ENCODE peak calls at places on chromosomes 16 and 17, in nine cellular contexts. P is A549, Q is foreskin fibroblast, A is choroid plexus epithelial cell, U is HCT116, W is WERI-Rb-1, R is GM06990, Z is neural progenitor cell, C is breast epithelium. J is an unnamed sample.

GRCh38 chr17:79839363-79840203 is at the start of gene CBX4:
- DNase-seq in W (peak), P (peak), A (peak), U (peak), C (peak), Q (peak), Z (peak), R (peak), J (peak)

GRCh38 chr17:64240261-64240740 is 22.8 kb downstream of the TEX2 start:
- DNase-seq in P (no peak), Q (no peak), A (no peak), Z (peak), C (no peak), R (no peak), U (no peak), W (no peak), J (no peak)

GRCh38 chr16:76653390-76654026 is 376.3 kb downstream of the CNTNAP4 start:
- DNase-seq in R (no peak), C (no peak), A (peak), W (peak), P (peak), Z (peak), U (no peak), Q (peak), J (peak)

GRCh38 chr17:28747046-28747691 is 3.4 kb downstream of the TRAF4 start:
- DNase-seq in Q (no peak), P (no peak), Z (no peak), A (no peak), W (no peak), R (no peak), C (peak), U (no peak), J (peak)

GRCh38 chr17:72426948-72427760 is 306.3 kb downstream of the SOX9 start:
- DNase-seq in Q (no peak), C (no peak), P (no peak), W (no peak), R (no peak), U (no peak), A (no peak), Z (no peak), J (no peak)

GRCh38 chr16:4403133-4403949 is 13.1 kb downstream of the CORO7 start:
- DNase-seq in R (no peak), W (no peak), Q (no peak), C (no peak), U (no peak), A (no peak), P (no peak), Z (no peak), J (no peak)

GRCh38 chr17:11943759-11944347 is 53.4 kb downstream of the ZNF18 start:
- DNase-seq in A (no peak), C (no peak), U (no peak), W (no peak), Z (no peak), Q (no peak), R (no peak), P (no peak), J (no peak)

GRCh38 chr16:86984975-86985655 is 332.1 kb downstream of the C16orf95 start:
- DNase-seq in U (no peak), Q (peak), R (no peak), C (peak), P (no peak), Z (peak), W (no peak), A (no peak), J (no peak)

GRCh38 chr16:3223913-3224515 is 10.9 kb downstream of the ZNF200 start:
- DNase-seq in A (no peak), Z (no peak), Q (no peak), C (no peak), U (no peak), P (peak), R (no peak), W (no peak), J (no peak)

GRCh38 chr17:1555618-1556471 is 6.7 kb downstream of the PITPNA start:
- DNase-seq in P (no peak), Q (no peak), W (no peak), C (no peak), Z (no peak), R (peak), A (no peak), U (no peak), J (peak)

GRCh38 chr17:73747221-73748002 is 103.2 kb upstream of the SDK2 start:
- DNase-seq in U (no peak), R (no peak), Q (no peak), C (no peak), Z (no peak), W (no peak), P (no peak), A (no peak), J (no peak)

GRCh38 chr17:4877089-4877488 is 22.2 kb upstream of the C17orf107 start:
- DNase-seq in Q (no peak), R (no peak), Z (no peak), A (no peak), P (no peak), C (no peak), U (no peak), W (no peak), J (no peak)

GRCh38 chr17:79990704-79991103 is 45.0 kb downstream of the TBC1D16 start:
- DNase-seq in C (no peak), U (no peak), Q (no peak), W (no peak), Z (no peak), R (no peak), P (no peak), A (no peak), J (no peak)

GRCh38 chr16:3971706-3972105 is 91.2 kb upstream of the CREBBP start:
- DNase-seq in Z (no peak), Q (peak), A (no peak), C (no peak), P (no peak), R (no peak), U (no peak), W (no peak), J (no peak)

GRCh38 chr17:32487460-32488176 is 825 bp downstream of the CDK5R1 start:
- DNase-seq in P (peak), Q (peak), W (peak), C (no peak), Z (peak), U (no peak), A (no peak), R (peak), J (peak)

GRCh38 chr16:14223632-14224031 is 152.5 kb downstream of the MRTFB start:
- DNase-seq in W (no peak), Z (no peak), A (no peak), R (no peak), Q (no peak), C (no peak), P (no peak), U (no peak), J (no peak)

GRCh38 chr16:56203052-56203451 is 11.8 kb downstream of the GNAO1 start:
- DNase-seq in R (no peak), A (peak), C (no peak), Z (peak), W (peak), U (peak), P (peak), Q (peak), J (peak)

GRCh38 chr17:61338000-61338864 is 61.4 kb upstream of the TBX2 start:
- DNase-seq in U (peak), P (peak), Z (no peak), C (no peak), Q (peak), A (peak), W (no peak), R (no peak), J (no peak)

GRCh38 chr17:28372203-28372944 is 880 bp downstream of the SARM1 start:
- DNase-seq in Q (peak), W (peak), Z (peak), U (no peak), P (no peak), R (peak), A (peak), C (no peak), J (peak)

GRCh38 chr17:60535382-60536279 is 9.6 kb upstream of the APPBP2 start:
- DNase-seq in R (no peak), C (no peak), Z (no peak), W (no peak), U (no peak), Q (peak), P (no peak), A (peak), J (no peak)

GRCh38 chr17:31321481-31321880 is at the start of gene EVI2A:
- DNase-seq in R (peak), U (no peak), W (no peak), C (no peak), P (no peak), Z (peak), Q (peak), A (peak), J (peak)

GRCh38 chr16:86498661-86499493 is 11.4 kb upstream of the FOXF1 start:
- DNase-seq in Q (no peak), U (no peak), Z (peak), W (no peak), P (no peak), A (no peak), R (no peak), C (no peak), J (no peak)

GRCh38 chr17:29292992-29293889 is 707 bp downstream of the NUFIP2 start:
- DNase-seq in R (peak), W (peak), A (peak), Z (peak), U (no peak), P (peak), C (peak), Q (peak), J (peak)

GRCh38 chr17:50708050-50709000 is 611 bp upstream of the ANKRD40 start:
- DNase-seq in W (no peak), R (no peak), P (peak), Z (no peak), U (no peak), Q (peak), C (no peak), A (peak), J (peak)

GRCh38 chr16:89395150-89396142 is 94.9 kb downstream of the ANKRD11 start:
- DNase-seq in Z (peak), R (no peak), U (no peak), Q (peak), P (peak), A (peak), W (peak), C (peak), J (no peak)

GRCh38 chr17:68125471-68125870 is 89.9 kb downstream of the KPNA2 start:
- DNase-seq in P (no peak), Z (no peak), R (no peak), A (no peak), Q (no peak), U (no peak), W (no peak), C (no peak), J (no peak)

GRCh38 chr17:8365143-8365542 is 11.4 kb downstream of the KRABD2 start:
- DNase-seq in U (no peak), W (no peak), A (peak), Q (peak), Z (no peak), R (no peak), C (no peak), P (no peak), J (no peak)

GRCh38 chr17:2050871-2051387 is 4.0 kb upstream of the HIC1 start:
- DNase-seq in U (no peak), Q (peak), Z (peak), A (peak), W (no peak), R (no peak), P (peak), C (no peak), J (no peak)

GRCh38 chr16:53486230-53486629 is 16.8 kb downstream of the AKTIP start:
- DNase-seq in P (no peak), U (no peak), A (no peak), R (no peak), Q (no peak), C (no peak), Z (no peak), W (no peak), J (no peak)

GRCh38 chr17:70776446-70776845 is 607.1 kb downstream of the KCNJ2 start:
- DNase-seq in U (no peak), Q (peak), C (no peak), A (no peak), P (no peak), R (no peak), W (no peak), Z (no peak), J (no peak)

GRCh38 chr16:4663756-4664465 is 29.5 kb upstream of the NUDT16L1 start:
- DNase-seq in Q (no peak), A (peak), U (no peak), P (no peak), R (no peak), Z (no peak), C (no peak), W (no peak), J (no peak)

DNA sequence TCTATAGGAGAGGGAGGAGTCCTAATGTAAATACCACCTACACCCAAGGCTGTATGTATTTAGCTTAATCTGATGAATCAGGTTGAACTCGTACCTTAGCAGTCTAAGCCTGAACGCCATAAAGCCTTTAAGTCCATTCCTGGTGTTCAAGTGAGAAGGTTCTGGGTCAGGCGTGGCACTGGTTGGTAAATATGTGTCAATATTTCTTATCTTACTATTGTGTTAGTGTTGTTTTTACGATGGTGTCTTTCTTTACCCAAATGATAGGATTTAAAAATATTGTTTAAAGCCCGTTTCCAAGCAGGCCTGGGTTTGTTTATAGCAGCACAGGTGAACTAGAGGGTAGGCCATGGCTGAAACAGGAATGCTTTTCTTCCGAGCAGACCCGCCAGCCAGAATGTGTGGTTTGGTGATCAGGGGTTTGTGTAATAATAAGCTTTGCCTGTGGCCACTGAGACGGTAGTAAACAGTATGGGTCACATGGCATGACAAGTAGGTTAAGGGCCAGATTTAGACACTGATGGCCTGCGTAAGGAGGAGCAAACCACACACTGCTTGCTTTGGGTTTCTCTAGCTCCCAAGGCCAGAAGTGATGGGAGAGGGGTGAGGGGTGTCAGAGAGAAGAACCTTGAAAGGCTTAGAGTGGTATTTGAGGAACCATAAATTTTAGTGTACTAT is 3.3 kb downstream of the TMEM94 start:
- DNase-seq in P (no peak), W (no peak), R (no peak), Q (no peak), C (peak), U (no peak), A (no peak), Z (no peak), J (peak)
- H3K4me3 ChIP-seq in P (no peak), W (no peak), R (no peak), Q (no peak), C (no peak), U (no peak), A (no peak), Z (no peak), J (no peak)

GRCh38 chr17:14149751-14150150 is 80.4 kb downstream of the COX10 start:
- DNase-seq in R (no peak), P (no peak), C (no peak), W (no peak), Q (no peak), A (no peak), Z (no peak), U (no peak), J (no peak)

GRCh38 chr17:14143678-14144077 is 74.4 kb downstream of the COX10 start:
- DNase-seq in U (no peak), Q (peak), W (no peak), A (peak), C (no peak), Z (no peak), R (no peak), P (no peak), J (no peak)

GRCh38 chr17:14138649-14139048 is 69.3 kb downstream of the COX10 start:
- DNase-seq in Q (no peak), P (no peak), Z (peak), A (no peak), R (no peak), W (no peak), U (no peak), C (no peak), J (no peak)

GRCh38 chr17:14144513-14144912 is 75.2 kb downstream of the COX10 start:
- DNase-seq in P (no peak), Q (no peak), W (no peak), C (no peak), U (no peak), R (no peak), A (peak), Z (no peak), J (no peak)
- H3K4me3 ChIP-seq in P (no peak), Q (peak), W (no peak), C (no peak), U (no peak), R (no peak), A (no peak), Z (no peak), J (no peak)

GRCh38 chr17:57898487-57899311 is 48.9 kb upstream of the MRPS23 start:
- DNase-seq in C (no peak), Z (peak), R (no peak), Q (peak), A (peak), U (no peak), W (peak), P (no peak), J (no peak)
- H3K4me3 ChIP-seq in C (no peak), Z (no peak), R (no peak), Q (no peak), A (no peak), U (no peak), W (no peak), P (no peak), J (no peak)

GRCh38 chr17:34254146-34254545 is 939 bp upstream of the CCL2 start:
- DNase-seq in C (no peak), P (peak), W (no peak), R (no peak), A (peak), Z (no peak), U (no peak), Q (peak), J (no peak)
- H3K4me3 ChIP-seq in C (no peak), P (peak), W (no peak), R (no peak), A (no peak), Z (no peak), U (no peak), Q (no peak), J (no peak)

GRCh38 chr17:41733348-41734138 is 900 bp downstream of the HAP1 start:
- DNase-seq in A (no peak), P (no peak), C (no peak), U (no peak), Z (peak), Q (no peak), W (peak), R (no peak), J (no peak)
- H3K4me3 ChIP-seq in A (no peak), P (peak), C (no peak), U (peak), Z (peak), Q (no peak), W (peak), R (no peak), J (no peak)

GRCh38 chr16:71562552-71562951 is 14.3 kb downstream of the TAT start:
- DNase-seq in U (no peak), R (no peak), Z (no peak), W (no peak), P (no peak), A (no peak), C (no peak), Q (no peak), J (no peak)

GRCh38 chr16:71568541-71568940 is 8.4 kb downstream of the TAT start:
- DNase-seq in Q (no peak), Z (no peak), W (no peak), R (no peak), U (no peak), A (peak), C (no peak), P (no peak), J (no peak)

GRCh38 chr16:71567931-71568330 is 9.0 kb downstream of the TAT start:
- DNase-seq in Z (no peak), A (no peak), P (no peak), W (no peak), C (no peak), R (no peak), Q (no peak), U (no peak), J (no peak)

GRCh38 chr16:71564377-71564967 is 12.4 kb downstream of the TAT start:
- DNase-seq in R (no peak), U (no peak), Z (peak), Q (no peak), W (peak), P (no peak), C (no peak), A (no peak), J (peak)

DNA sequence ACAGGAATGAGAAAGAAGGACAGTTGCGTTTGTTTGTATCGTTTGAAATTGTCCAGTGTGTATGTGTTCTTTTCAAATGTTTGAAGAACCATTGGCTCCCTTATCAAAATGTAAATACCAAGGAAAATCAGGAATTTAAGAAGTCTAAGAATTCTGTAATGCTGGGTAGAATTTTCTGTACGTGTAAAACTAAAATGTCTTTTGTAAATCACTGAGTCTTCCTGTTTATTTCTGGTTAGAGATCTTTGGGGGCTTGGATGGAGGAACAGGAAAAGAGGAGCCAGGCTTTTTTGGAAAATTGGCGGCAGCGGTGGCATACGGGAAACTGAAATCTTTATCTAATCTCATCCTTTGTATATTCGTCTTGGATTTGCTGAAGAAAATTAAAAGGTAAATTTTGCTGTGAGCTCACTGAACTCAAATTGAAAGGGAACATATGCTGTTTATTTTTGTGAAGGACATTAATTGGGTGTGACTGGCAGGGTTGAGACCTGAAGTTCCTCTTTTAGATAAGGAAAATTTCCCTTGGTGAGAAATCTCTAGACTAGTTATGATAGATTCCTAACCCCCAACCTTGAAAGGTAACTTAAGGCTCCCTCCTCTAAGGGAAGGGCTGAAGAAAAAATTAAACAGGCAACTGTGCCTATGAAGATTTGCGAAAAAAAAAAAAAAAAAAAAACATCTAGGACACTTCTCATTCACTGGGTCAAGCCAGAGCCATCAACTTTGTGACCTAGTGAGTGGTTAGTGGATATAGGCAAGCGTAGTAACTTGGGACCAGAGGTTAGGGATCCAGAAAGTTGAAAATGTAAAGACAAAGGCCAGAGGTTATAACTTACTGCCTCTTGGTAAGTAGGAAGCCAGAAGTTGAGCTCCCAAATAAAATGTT is 10.8 kb downstream of the TAT start:
- DNase-seq in P (no peak), W (no peak), C (no peak), A (no peak), R (peak), Z (no peak), Q (no peak), U (no peak), J (peak)
- H3K4me3 ChIP-seq in P (peak), W (peak), C (no peak), A (no peak), R (peak), Z (peak), Q (peak), U (peak), J (peak)

DNA sequence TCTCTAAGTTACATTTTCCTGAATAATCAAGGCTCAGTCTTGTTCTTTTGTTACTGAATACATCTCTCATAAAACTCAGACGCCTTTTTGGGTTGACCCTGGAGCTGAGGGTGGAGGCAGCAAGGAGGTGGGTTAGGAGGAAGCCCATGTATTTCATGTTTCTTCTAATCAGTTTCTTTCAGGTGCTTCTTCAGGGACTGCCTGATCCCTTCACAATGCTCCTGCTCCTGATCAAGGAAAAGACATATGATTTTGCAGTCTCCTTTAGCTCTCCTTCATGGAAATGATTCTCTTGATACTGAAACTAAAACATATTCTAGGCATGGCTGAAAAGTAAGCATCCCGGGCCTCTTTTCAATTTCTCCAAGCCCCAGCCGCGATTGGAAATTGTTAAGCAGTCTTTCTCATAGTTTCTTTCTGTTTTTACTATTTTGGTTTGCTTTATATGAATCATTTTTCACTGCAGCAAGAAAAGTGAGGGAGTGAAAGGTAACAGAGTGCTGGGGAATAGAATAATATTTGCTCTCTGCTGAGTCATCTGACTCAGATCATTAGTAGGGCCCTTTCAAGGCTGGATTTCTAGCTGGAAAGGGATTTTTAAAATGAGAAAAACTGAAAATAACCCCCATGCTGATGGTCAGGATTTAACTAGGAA is 730.7 kb downstream of the CDH11 start:
- DNase-seq in P (peak), C (no peak), Z (no peak), A (peak), W (no peak), Q (peak), U (no peak), R (no peak), J (no peak)
- H3K4me3 ChIP-seq in P (peak), C (peak), Z (no peak), A (no peak), W (no peak), Q (peak), U (no peak), R (no peak), J (no peak)

GRCh38 chr16:28210264-28210663 is 1.5 kb downstream of the XPO6 start:
- DNase-seq in Q (no peak), C (no peak), Z (no peak), W (no peak), P (no peak), R (no peak), A (no peak), U (no peak), J (no peak)
- H3K4me3 ChIP-seq in Q (peak), C (peak), Z (peak), W (peak), P (peak), R (peak), A (peak), U (peak), J (peak)